ENCODE peak calls at places on chromosomes 5 and 9, in four cellular contexts. M is HFF-Myc, X is ovary, Y is hepatocyte. J is an unnamed sample.

GRCh38 chr5:148961261-148962199 is 101.3 kb downstream of the SH3TC2 start:
- DNase-seq in M (no peak), X (peak), Y (no peak), J (no peak)

GRCh38 chr9:80407220-80407619 is 835.5 kb downstream of the TLE4 start:
- DNase-seq in M (no peak), X (no peak), Y (no peak), J (no peak)

GRCh38 chr9:82421498-82421897 is 432.9 kb downstream of the SPATA31D1 start:
- DNase-seq in M (no peak), X (no peak), Y (no peak), J (no peak)

GRCh38 chr5:103218164-103218563 is 40.4 kb upstream of the MACIR start:
- DNase-seq in M (no peak), X (no peak), Y (peak), J (peak)

GRCh38 chr9:38437193-38437823 is 13.1 kb upstream of the IGFBPL1 start:
- DNase-seq in M (no peak), X (no peak), Y (peak), J (no peak)

GRCh38 chr5:17217421-17218352 is at the start of gene BASP1:
- DNase-seq in M (no peak), X (peak), Y (peak), J (no peak)

GRCh38 chr9:98045234-98046160 is 11.0 kb upstream of the NANS start:
- DNase-seq in M (no peak), X (no peak), Y (no peak), J (no peak)

GRCh38 chr5:58497956-58498942 is 7.0 kb downstream of the GAPT start:
- DNase-seq in M (peak), X (no peak), Y (peak), J (no peak)

GRCh38 chr9:107749787-107750444 is 260.3 kb upstream of the KLF4 start:
- DNase-seq in M (peak), X (peak), Y (peak), J (no peak)

GRCh38 chr9:14346301-14346721 is 32.4 kb upstream of the NFIB start:
- DNase-seq in M (no peak), X (no peak), Y (no peak), J (no peak)

GRCh38 chr9:14348241-14349140 is 34.5 kb upstream of the NFIB start:
- DNase-seq in M (no peak), X (no peak), Y (no peak), J (no peak)

GRCh38 chr9:14349141-14349817 is 35.3 kb upstream of the NFIB start:
- DNase-seq in M (no peak), X (no peak), Y (no peak), J (no peak)

GRCh38 chr9:14346826-14347407 is 33.0 kb upstream of the NFIB start:
- DNase-seq in M (no peak), X (no peak), Y (no peak), J (no peak)

GRCh38 chr9:14347408-14348224 is 33.7 kb upstream of the NFIB start:
- DNase-seq in M (no peak), X (peak), Y (no peak), J (no peak)
- H3K4me3 ChIP-seq in M (no peak), X (peak), Y (peak), J (peak)

GRCh38 chr9:115443890-115444289 is 325.9 kb upstream of the TNC start:
- DNase-seq in M (no peak), X (no peak), Y (no peak), J (no peak)
- H3K4me3 ChIP-seq in M (no peak), X (no peak), Y (no peak), J (no peak)

DNA sequence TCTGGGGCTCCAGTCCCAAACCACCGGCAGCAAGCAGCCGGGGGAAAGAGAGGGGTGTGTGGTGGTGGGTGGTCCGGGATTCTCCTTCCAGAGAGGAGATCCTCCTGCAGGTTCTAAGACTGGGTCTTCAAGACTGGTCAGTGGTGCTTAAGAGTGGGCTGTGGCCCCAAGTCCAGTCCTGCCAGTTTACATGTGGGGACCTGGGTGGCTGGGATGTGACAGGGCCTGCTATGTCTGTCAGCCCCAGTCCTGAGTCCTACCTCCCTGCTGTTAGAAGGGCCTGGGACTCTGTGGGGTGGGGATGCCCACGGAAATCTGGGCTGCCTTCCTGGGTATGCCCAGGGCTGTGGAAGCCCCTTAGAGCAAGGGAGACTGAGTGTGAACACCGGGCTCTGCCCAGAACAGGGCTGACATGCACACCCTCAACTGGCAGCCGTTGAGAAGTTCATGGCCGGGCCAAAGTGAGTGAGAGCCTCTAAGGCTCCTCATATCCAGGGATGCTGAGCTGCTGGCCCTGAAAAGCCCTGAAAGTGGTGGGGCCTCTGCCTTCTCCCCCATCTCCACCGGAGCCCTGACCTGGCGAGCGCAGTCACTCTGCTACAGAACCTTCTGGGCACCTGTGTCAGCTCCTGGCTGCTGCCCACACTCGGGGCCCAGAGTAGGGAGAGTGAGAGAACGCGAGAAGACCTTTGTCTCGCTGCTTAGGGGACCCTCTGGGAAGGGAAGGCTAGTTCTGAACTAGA is 1.7 kb downstream of the PHF2 start:
- DNase-seq in M (no peak), X (peak), Y (no peak), J (no peak)
- H3K4me3 ChIP-seq in M (peak), X (peak), Y (peak), J (peak)

GRCh38 chr5:173972844-173973613 is 15.9 kb upstream of the C5orf47 start:
- DNase-seq in M (peak), X (peak), Y (peak), J (no peak)
- H3K4me3 ChIP-seq in M (peak), X (peak), Y (peak), J (peak)